ENCODE peak calls at places on chromosomes 2 and 18, in ten cellular contexts. R is choroid plexus epithelial cell; C is H7; W is small intestine; M is AG04450; E is mammary epithelial cell; T is ovary; D is SJSA1; X is CD8-positive, alpha-beta memory T cell; H is neural progenitor cell. F is an unnamed sample.

GRCh38 chr2:212495076-212495475 is 43.5 kb downstream of the ERBB4 start:
- DNase-seq in R (no peak), C (no peak), W (no peak), M (no peak), E (no peak), T (no peak), D (no peak), X (no peak), H (no peak), F (no peak)

GRCh38 chr18:68428026-68428425 is 286.9 kb downstream of the TMX3 start:
- DNase-seq in R (peak), C (no peak), W (no peak), M (peak), E (peak), T (no peak), D (no peak), X (no peak), H (no peak), F (no peak)

GRCh38 chr18:12312936-12313335 is 4.9 kb downstream of the TUBB6 start:
- DNase-seq in R (no peak), C (no peak), W (no peak), M (no peak), E (no peak), T (no peak), D (no peak), X (no peak), H (no peak), F (no peak)

GRCh38 chr2:169091256-169091655 is 21.9 kb downstream of the DHRS9 start:
- DNase-seq in R (no peak), C (no peak), W (no peak), M (no peak), E (no peak), T (no peak), D (no peak), X (no peak), H (no peak), F (no peak)

GRCh38 chr2:118185210-118186109 is 97.2 kb downstream of the INSIG2 start:
- DNase-seq in R (peak), C (peak), W (peak), M (no peak), E (peak), T (peak), D (peak), X (peak), H (peak), F (peak)

GRCh38 chr2:190343170-190343499 is 254 bp upstream of the INPP1 start:
- DNase-seq in R (no peak), C (no peak), W (no peak), M (no peak), E (no peak), T (no peak), D (no peak), X (no peak), H (no peak), F (no peak)

GRCh38 chr2:66573412-66573811 is 138.5 kb downstream of the MEIS1 start:
- DNase-seq in R (no peak), C (peak), W (no peak), M (no peak), E (no peak), T (no peak), D (no peak), X (no peak), H (peak), F (no peak)

GRCh38 chr18:2147424-2147823 is 423.9 kb downstream of the METTL4 start:
- DNase-seq in R (peak), C (no peak), W (no peak), M (no peak), E (no peak), T (no peak), D (peak), X (no peak), H (no peak), F (no peak)

GRCh38 chr2:215506604-215506990 is 70.7 kb upstream of the FN1 start:
- DNase-seq in R (no peak), C (no peak), W (peak), M (no peak), E (no peak), T (no peak), D (no peak), X (no peak), H (no peak), F (no peak)

GRCh38 chr2:85133751-85134254 is 611 bp downstream of the TCF7L1 start:
- DNase-seq in R (peak), C (peak), W (no peak), M (no peak), E (peak), T (peak), D (peak), X (no peak), H (no peak), F (peak)

GRCh38 chr18:74895686-74896085 is 298.0 kb downstream of the ZNF407 start:
- DNase-seq in R (peak), C (no peak), W (no peak), M (no peak), E (peak), T (no peak), D (no peak), X (no peak), H (peak), F (no peak)

GRCh38 chr2:209314641-209315040 is 109.2 kb upstream of the MAP2 start:
- DNase-seq in R (peak), C (no peak), W (no peak), M (no peak), E (no peak), T (no peak), D (no peak), X (no peak), H (no peak), F (no peak)

GRCh38 chr2:178109813-178110212 is 2.4 kb upstream of the RBM45 start:
- DNase-seq in R (peak), C (peak), W (peak), M (no peak), E (peak), T (no peak), D (no peak), X (peak), H (peak), F (no peak)

GRCh38 chr2:55014962-55015939 is 35.0 kb downstream of the RTN4 start:
- DNase-seq in R (peak), C (no peak), W (peak), M (peak), E (peak), T (no peak), D (peak), X (peak), H (peak), F (peak)

GRCh38 chr2:196758474-196759377 is 40.8 kb downstream of the GTF3C3 start:
- DNase-seq in R (peak), C (no peak), W (peak), M (no peak), E (no peak), T (no peak), D (no peak), X (no peak), H (no peak), F (no peak)

GRCh38 chr2:109711230-109712125 is 82.6 kb upstream of the RGPD5 start:
- DNase-seq in R (no peak), C (no peak), W (no peak), M (no peak), E (no peak), T (no peak), D (no peak), X (no peak), H (no peak), F (peak)

GRCh38 chr2:70934981-70935380 is 719 bp upstream of the ATP6V1B1 start:
- DNase-seq in R (no peak), C (no peak), W (no peak), M (no peak), E (no peak), T (no peak), D (no peak), X (no peak), H (no peak), F (no peak)

GRCh38 chr18:31301201-31301655 is 16.7 kb upstream of the DSG1 start:
- DNase-seq in R (no peak), C (peak), W (peak), M (no peak), E (peak), T (no peak), D (no peak), X (no peak), H (peak), F (no peak)

GRCh38 chr2:224259831-224260230 is 142.1 kb downstream of the FAM124B start:
- DNase-seq in R (no peak), C (no peak), W (no peak), M (no peak), E (no peak), T (no peak), D (no peak), X (no peak), H (no peak), F (no peak)

GRCh38 chr2:108492364-108492763 is 41.9 kb upstream of the LIMS1 start:
- DNase-seq in R (peak), C (no peak), W (no peak), M (peak), E (peak), T (no peak), D (no peak), X (no peak), H (no peak), F (no peak)

GRCh38 chr2:211396815-211397214 is 840.4 kb downstream of the CPS1 start:
- DNase-seq in R (no peak), C (no peak), W (peak), M (no peak), E (no peak), T (no peak), D (no peak), X (no peak), H (no peak), F (no peak)

GRCh38 chr2:50535971-50536759 is 495.8 kb downstream of the NRXN1 start:
- DNase-seq in R (peak), C (no peak), W (peak), M (no peak), E (no peak), T (no peak), D (no peak), X (no peak), H (peak), F (no peak)

GRCh38 chr2:238945433-238946150 is 97.7 kb downstream of the TWIST2 start:
- DNase-seq in R (peak), C (peak), W (peak), M (no peak), E (no peak), T (no peak), D (peak), X (no peak), H (peak), F (peak)

GRCh38 chr2:149068996-149069888 is 30.7 kb downstream of the LYPD6B start:
- DNase-seq in R (peak), C (no peak), W (no peak), M (peak), E (peak), T (no peak), D (peak), X (peak), H (no peak), F (no peak)

GRCh38 chr2:237154050-237154638 is 68.5 kb downstream of the COPS8 start:
- DNase-seq in R (peak), C (peak), W (peak), M (peak), E (peak), T (peak), D (peak), X (peak), H (peak), F (peak)

GRCh38 chr2:215189393-215189792 is 51.0 kb upstream of the ABCA12 start:
- DNase-seq in R (no peak), C (no peak), W (no peak), M (no peak), E (peak), T (no peak), D (no peak), X (no peak), H (no peak), F (no peak)

GRCh38 chr2:43542285-43542933 is 53.4 kb downstream of the THADA start:
- DNase-seq in R (peak), C (peak), W (peak), M (no peak), E (peak), T (no peak), D (no peak), X (peak), H (peak), F (no peak)

GRCh38 chr2:74399785-74400184 is 19.7 kb upstream of the DCTN1 start:
- DNase-seq in R (peak), C (no peak), W (peak), M (no peak), E (peak), T (no peak), D (no peak), X (peak), H (peak), F (no peak)

GRCh38 chr18:35174093-35174731 is 66.6 kb upstream of the ZNF397 start:
- DNase-seq in R (no peak), C (no peak), W (peak), M (no peak), E (no peak), T (no peak), D (no peak), X (no peak), H (no peak), F (no peak)

GRCh38 chr2:168422584-168422983 is 33.5 kb upstream of the CERS6 start:
- DNase-seq in R (no peak), C (no peak), W (no peak), M (no peak), E (no peak), T (no peak), D (no peak), X (no peak), H (no peak), F (no peak)

GRCh38 chr2:223970343-223971128 is 13.3 kb downstream of the MRPL44 start:
- DNase-seq in R (peak), C (peak), W (peak), M (no peak), E (peak), T (no peak), D (no peak), X (peak), H (peak), F (no peak)

GRCh38 chr18:29160123-29160522 is 983.2 kb upstream of the CDH2 start:
- DNase-seq in R (no peak), C (no peak), W (no peak), M (no peak), E (no peak), T (no peak), D (no peak), X (no peak), H (no peak), F (no peak)

GRCh38 chr2:156435725-156436476 is at the start of gene GPD2:
- DNase-seq in R (peak), C (peak), W (peak), M (peak), E (peak), T (peak), D (peak), X (peak), H (peak), F (peak)

GRCh38 chr18:8858888-8859511 is 153.6 kb downstream of the MTCL1 start:
- DNase-seq in R (peak), C (no peak), W (peak), M (peak), E (peak), T (no peak), D (no peak), X (no peak), H (no peak), F (no peak)

GRCh38 chr2:176356251-176356650 is 87.0 kb downstream of the MTX2 start:
- DNase-seq in R (peak), C (no peak), W (no peak), M (no peak), E (no peak), T (no peak), D (no peak), X (no peak), H (no peak), F (no peak)
- H3K4me3 ChIP-seq in R (peak), C (no peak), W (no peak), M (no peak), E (no peak), T (no peak), D (no peak), X (no peak), H (no peak), F (no peak)

DNA sequence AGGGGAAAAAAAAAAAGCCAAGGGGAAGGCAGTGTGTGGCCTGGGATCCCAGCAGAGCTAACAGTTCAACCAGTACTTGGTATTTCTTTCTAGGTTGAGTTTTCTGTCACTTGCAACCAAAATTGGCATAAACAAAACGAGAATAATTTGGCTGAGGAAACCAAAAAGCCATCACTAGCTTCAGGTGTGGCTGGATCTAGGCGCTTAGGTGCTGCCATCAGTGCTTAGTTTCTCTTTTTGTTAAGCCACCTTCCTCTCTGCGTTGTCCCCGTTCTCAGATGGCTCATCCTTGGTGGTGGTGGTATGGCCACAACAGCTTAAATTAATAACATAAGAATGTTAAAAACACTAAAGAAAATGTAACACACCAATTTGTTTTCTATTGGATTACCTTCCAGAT is 2.4 kb downstream of the EFHD1 start:
- DNase-seq in R (no peak), C (no peak), W (no peak), M (no peak), E (no peak), T (no peak), D (no peak), X (no peak), H (no peak), F (no peak)
- H3K4me3 ChIP-seq in R (no peak), C (no peak), W (no peak), M (no peak), E (no peak), T (no peak), D (no peak), X (no peak), H (no peak), F (peak)

GRCh38 chr2:121532347-121532766 is 1.7 kb downstream of the RNU4ATAC start:
- DNase-seq in R (peak), C (no peak), W (no peak), M (peak), E (no peak), T (no peak), D (no peak), X (no peak), H (no peak), F (no peak)
- H3K4me3 ChIP-seq in R (no peak), C (no peak), W (no peak), M (no peak), E (no peak), T (no peak), D (no peak), X (no peak), H (no peak), F (no peak)

DNA sequence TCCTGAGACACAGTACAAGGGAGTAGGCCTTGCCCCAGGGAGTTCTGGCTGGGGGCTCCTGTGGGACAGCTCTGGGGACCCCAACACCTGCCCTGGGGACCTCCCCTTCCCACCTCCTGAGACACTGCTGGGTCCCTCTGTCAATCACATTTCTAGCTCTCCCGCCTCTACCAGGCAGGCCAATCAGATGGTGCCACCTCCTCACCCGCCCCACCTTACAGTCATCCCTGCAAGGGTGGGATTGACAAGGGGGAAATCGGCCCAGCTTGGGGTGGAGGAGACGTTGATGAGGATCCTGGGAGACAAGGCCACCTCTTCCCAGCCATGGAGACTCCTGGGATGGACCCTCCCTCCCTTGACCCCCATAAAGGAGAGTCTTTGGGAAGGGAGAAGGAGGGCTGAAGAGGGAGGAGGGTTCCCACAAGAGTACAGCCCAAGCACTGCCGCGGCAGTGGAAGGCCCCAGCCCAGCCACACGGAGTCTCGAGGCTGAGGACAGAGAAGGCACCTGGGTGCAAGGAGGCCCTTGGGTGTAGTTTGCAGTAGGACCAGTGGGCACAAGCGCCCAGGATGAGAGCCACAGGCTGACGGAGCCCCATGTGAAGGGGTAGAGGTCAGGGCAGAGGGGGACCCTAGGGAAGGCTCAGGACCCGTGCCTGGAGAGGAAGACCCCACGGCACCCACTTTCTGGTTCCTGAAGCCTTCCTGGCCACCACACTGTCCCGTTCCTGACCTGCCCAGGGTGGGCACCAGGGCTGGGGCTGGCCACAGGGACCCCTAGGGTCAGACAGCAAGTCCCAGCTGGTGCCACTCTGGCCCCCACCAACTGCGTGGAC is 109.9 kb upstream of the OTOS start:
- DNase-seq in R (no peak), C (peak), W (no peak), M (no peak), E (no peak), T (peak), D (peak), X (no peak), H (no peak), F (no peak)
- H3K4me3 ChIP-seq in R (no peak), C (no peak), W (no peak), M (no peak), E (no peak), T (no peak), D (no peak), X (no peak), H (no peak), F (no peak)

GRCh38 chr2:26401739-26402541 is at the start of gene DRC1:
- DNase-seq in R (peak), C (peak), W (peak), M (peak), E (peak), T (peak), D (peak), X (no peak), H (peak), F (no peak)
- H3K4me3 ChIP-seq in R (peak), C (peak), W (no peak), M (peak), E (no peak), T (no peak), D (peak), X (no peak), H (peak), F (peak)

GRCh38 chr2:130728007-130728454 is 839 bp upstream of the GPR148 start:
- DNase-seq in R (peak), C (peak), W (no peak), M (no peak), E (no peak), T (no peak), D (no peak), X (peak), H (no peak), F (no peak)
- H3K4me3 ChIP-seq in R (peak), C (peak), W (no peak), M (peak), E (peak), T (peak), D (peak), X (peak), H (peak), F (peak)

DNA sequence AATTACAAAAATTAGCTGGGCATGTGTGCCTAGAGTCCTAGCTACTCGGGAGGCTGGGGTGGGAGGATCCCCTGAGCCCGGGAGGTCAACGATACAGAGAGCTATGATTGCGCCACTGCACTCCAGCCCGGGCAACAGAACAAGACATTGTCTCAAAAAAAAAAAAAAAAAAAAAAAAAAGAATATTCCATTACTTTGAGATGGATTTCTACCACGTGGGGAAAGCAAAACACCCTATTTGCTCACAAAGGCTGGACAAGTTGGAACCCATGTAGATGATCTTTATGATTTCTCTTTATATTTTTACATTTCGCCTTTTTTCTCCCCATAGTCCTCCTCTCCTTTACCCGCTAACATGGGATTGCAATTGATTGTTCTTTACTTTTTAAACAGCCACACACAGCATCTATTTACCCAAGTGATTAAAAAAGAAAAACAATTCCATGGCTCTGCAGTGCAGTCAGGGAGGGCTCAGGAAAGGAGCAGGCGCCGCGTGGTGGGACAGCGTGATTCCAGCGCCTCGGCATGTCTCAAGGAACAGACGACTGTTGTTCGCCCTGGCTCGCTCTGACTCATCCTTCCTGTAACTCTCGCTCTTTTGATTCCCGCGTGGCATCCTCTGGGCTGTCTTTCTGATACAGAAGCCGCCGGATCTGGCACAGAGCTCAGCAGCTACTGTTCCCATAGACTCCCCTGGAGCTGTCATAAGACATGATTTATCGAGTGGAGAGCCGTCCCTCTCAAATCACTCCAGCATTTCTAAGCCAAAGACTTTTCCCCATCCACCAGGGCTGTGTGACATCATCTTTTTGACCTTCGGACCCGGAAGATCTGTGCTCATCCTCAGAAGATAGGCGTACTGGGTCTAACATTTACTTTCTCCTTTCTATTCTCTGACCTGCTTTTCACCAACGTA is 230.4 kb upstream of the AGAP1 start:
- DNase-seq in R (peak), C (peak), W (peak), M (peak), E (peak), T (peak), D (peak), X (no peak), H (peak), F (peak)
- H3K4me3 ChIP-seq in R (peak), C (no peak), W (no peak), M (peak), E (no peak), T (no peak), D (peak), X (no peak), H (no peak), F (no peak)

F was measured in tibial artery.